ENCODE peak calls at places on chromosomes 16 and 17, in six cellular contexts. F, H, M, Q, N and L are unnamed samples. For H3K4me1, the result is how much of the 10 kb centered on the place peaks cover.

GRCh38 chr17:67386965-67387551 is 10.0 kb downstream of the PITPNC1 start:
- DNase-seq in F (no peak), H (peak), M (peak), Q (no peak), N (peak), L (peak)

GRCh38 chr17:73703917-73704316 is 59.7 kb upstream of the SDK2 start:
- DNase-seq in F (no peak), H (no peak), M (no peak), Q (no peak), N (no peak), L (no peak)

GRCh38 chr17:40560592-40561293 is 4.5 kb downstream of the CCR7 start:
- DNase-seq in F (no peak), H (no peak), M (no peak), Q (peak), N (no peak), L (peak)

GRCh38 chr16:58123896-58124600 is 5.1 kb downstream of the CFAP20 start:
- DNase-seq in F (no peak), H (no peak), M (no peak), Q (no peak), N (no peak), L (no peak)

GRCh38 chr16:4214215-4214621 is 27.7 kb downstream of the SRL start:
- DNase-seq in F (no peak), H (peak), M (peak), Q (peak), N (no peak), L (peak)

GRCh38 chr17:49588726-49589555 is 13.3 kb downstream of the NXPH3 start:
- DNase-seq in F (no peak), H (no peak), M (no peak), Q (no peak), N (no peak), L (no peak)

GRCh38 chr17:65099941-65100315 is 37.2 kb upstream of the RGS9 start:
- DNase-seq in F (peak), H (peak), M (peak), Q (no peak), N (peak), L (peak)

GRCh38 chr16:20884240-20884556 is 16.0 kb downstream of the DCUN1D3 start:
- DNase-seq in F (no peak), H (no peak), M (no peak), Q (peak), N (no peak), L (no peak)

GRCh38 chr16:11016524-11016988 is 72.2 kb downstream of the CLEC16A start:
- DNase-seq in F (no peak), H (no peak), M (peak), Q (no peak), N (no peak), L (no peak)

GRCh38 chr16:75233611-75233938 is 14.8 kb downstream of the CTRB1 start:
- DNase-seq in F (no peak), H (no peak), M (no peak), Q (peak), N (no peak), L (no peak)
- H3K4me1 ChIP-seq in F (under half), H (under half), M (under half), Q (under half), N (under half), L (under half)

GRCh38 chr17:34059423-34060220 is 195.5 kb upstream of the CCL2 start:
- DNase-seq in F (no peak), H (no peak), M (no peak), Q (no peak), N (no peak), L (no peak)
- H3K4me3 ChIP-seq in F (no peak), H (no peak), M (no peak), Q (no peak), N (no peak), L (no peak)

GRCh38 chr16:89167425-89167941 is 4.1 kb upstream of the CDH15 start:
- DNase-seq in F (peak), H (peak), M (peak), Q (peak), N (peak), L (peak)
- TF ChIP-seq POLR2A in F (no peak), H (no peak), M (no peak), Q (no peak), N (no peak), L (no peak)

DNA sequence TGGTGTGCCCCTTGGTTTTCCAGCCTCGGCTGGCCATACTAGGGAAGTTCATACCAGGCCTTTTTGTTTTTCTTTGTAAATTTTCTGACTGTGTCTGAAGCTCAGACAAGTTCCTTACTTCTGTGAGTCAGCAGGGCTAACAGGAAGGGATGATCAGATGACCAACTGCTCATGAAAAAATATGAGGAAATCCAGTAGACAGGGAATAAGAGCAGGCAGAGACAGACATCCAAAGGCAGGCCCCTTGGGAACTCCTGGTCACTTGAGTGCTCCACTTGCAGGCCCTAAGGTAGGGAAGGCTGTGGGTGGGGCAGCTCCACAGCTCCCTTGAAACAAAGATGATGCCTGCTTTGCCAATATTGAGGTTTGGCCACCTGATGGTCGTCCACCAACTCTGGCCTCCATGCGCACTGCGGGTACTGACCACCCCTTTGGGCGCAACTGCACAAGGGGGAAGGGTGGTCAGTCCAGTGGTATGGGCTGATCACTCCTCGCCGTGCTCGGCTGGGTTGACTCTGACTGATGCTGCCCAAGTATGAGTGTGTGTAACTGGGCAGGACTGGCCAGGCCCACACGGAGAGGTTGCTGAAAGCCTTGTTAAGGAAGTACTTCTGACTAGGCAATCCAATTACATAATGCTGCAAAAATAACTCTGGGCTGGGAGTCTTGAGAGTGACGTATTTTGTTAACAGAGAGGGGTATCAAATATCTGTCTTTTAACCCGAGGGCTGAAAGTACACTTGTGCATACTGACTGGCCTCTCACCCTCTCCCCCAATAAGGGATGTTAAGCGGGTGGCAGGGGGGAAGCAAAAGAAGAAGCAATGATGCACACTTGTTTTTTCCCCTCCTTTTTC is 20.8 kb upstream of the ZFHX3 start:
- DNase-seq in F (peak), H (peak), M (peak), Q (peak), N (peak), L (no peak)
- H3K4me1 ChIP-seq in F (under half), H (half or more), M (half or more), Q (under half), N (under half), L (under half)

DNA sequence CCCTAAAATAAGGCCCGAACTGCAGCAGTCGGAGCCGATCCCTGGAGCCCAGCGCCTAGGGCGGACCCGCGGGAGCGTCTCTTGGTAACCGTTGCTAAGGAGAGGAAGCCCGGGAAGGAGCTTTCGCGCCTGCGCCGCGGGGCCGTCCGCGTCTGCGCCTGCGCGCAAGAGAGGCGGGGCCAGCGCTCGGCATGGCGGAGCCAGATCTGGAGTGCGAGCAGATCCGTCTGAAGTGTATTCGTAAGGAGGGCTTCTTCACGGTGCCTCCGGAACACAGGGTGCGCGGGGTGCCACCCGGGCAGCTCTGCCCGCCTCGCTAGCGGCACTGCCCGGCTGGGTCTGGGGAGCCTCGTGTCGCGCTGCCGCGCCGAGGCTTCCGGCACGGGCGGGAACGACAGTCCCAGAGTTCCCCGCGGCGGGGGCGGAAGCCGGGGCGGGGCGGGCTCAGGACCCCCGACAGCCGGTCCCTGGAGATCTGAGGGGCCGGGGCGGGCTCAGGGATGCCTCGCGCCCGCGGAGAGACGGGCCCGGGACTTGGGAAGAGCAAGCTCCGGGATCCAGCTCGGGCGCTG is at the start of gene CDK10:
- DNase-seq in F (peak), H (peak), M (peak), Q (peak), N (peak), L (peak)
- H3K4me3 ChIP-seq in F (peak), H (peak), M (peak), Q (peak), N (peak), L (peak)

GRCh38 chr17:8482546-8482945 is 46.9 kb downstream of the NDEL1 start:
- DNase-seq in F (no peak), H (no peak), M (no peak), Q (no peak), N (no peak), L (no peak)
- TF ChIP-seq POLR2A in F (no peak), H (no peak), M (no peak), Q (no peak), N (no peak), L (no peak)

GRCh38 chr17:72566671-72567484 is 446.1 kb downstream of the SOX9 start:
- DNase-seq in F (no peak), H (no peak), M (no peak), Q (no peak), N (no peak), L (no peak)
- H3K4me1 ChIP-seq in F (under half), H (under half), M (half or more), Q (under half), N (under half), L (under half)

DNA sequence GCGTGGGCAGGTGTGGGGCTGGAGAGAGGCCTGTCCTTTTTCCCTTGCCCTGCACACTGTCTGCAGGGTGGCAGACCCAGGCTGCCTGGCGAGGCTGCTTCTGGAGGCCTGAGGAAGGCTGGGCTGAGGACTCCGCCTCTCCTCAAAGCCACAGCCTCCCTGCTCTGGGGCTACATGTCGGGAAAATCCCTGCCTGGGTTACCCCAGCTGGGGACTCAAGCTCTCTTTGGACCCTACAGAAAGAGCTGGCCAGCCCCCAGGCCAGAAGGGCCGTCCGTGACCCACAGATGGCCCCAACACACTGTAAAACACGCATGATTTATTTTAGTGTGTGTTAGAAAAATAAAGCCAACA is 33.8 kb upstream of the SLC38A10 start:
- DNase-seq in F (no peak), H (no peak), M (peak), Q (peak), N (no peak), L (no peak)
- H3K4me3 ChIP-seq in F (no peak), H (no peak), M (peak), Q (no peak), N (peak), L (peak)

GRCh38 chr17:45433136-45433535 is 466 bp upstream of the ARHGAP27 start:
- DNase-seq in F (no peak), H (no peak), M (no peak), Q (no peak), N (no peak), L (no peak)

GRCh38 chr17:45432405-45433113 is at the start of gene ARHGAP27:
- DNase-seq in F (peak), H (peak), M (no peak), Q (no peak), N (peak), L (peak)

GRCh38 chr17:45430006-45430737 is 2.5 kb downstream of the ARHGAP27 start:
- DNase-seq in F (no peak), H (no peak), M (no peak), Q (no peak), N (no peak), L (no peak)

GRCh38 chr17:45430738-45431530 is 1.7 kb downstream of the ARHGAP27 start:
- DNase-seq in F (no peak), H (peak), M (no peak), Q (no peak), N (no peak), L (peak)

GRCh38 chr17:45431531-45432404 is 902 bp downstream of the ARHGAP27 start:
- DNase-seq in F (no peak), H (peak), M (peak), Q (peak), N (peak), L (peak)
- TF ChIP-seq POLR2A in F (no peak), H (no peak), M (peak), Q (no peak), N (peak), L (peak)